ENCODE peak calls at places on chromosomes 7 and 10, in five cellular contexts. One of them, this sample, is unnamed.

GRCh38 chr7:127997226-127997922 is 33.9 kb downstream of the LRRC4 start:
- DNase-seq in stimulated activated naive B cell treated with anti-CD40 and anti-IgM and Interleukin-4, amounts not matched to agents 10 μg/mL and 1 μg/mL and 100 μg/mL, for 72 hours: no peak
- DNase-seq in fibroblast of pulmonary artery: peak
- DNase-seq in RWPE1: no peak
- DNase-seq in endothelial cell: no peak
- DNase-seq in this sample: no peak

GRCh38 chr10:6409982-6410694 is 169.9 kb downstream of the PRKCQ start:
- DNase-seq in fibroblast of pulmonary artery: peak
- DNase-seq in RWPE1: no peak
- DNase-seq in stimulated activated naive B cell treated with anti-CD40 and anti-IgM and Interleukin-4, amounts not matched to agents 10 μg/mL and 1 μg/mL and 100 μg/mL, for 72 hours: no peak
- DNase-seq in endothelial cell: peak
- DNase-seq in this sample: no peak

GRCh38 chr7:36455646-36456045 is 66.0 kb downstream of the ANLN start:
- DNase-seq in stimulated activated naive B cell treated with anti-CD40 and anti-IgM and Interleukin-4, amounts not matched to agents 10 μg/mL and 1 μg/mL and 100 μg/mL, for 72 hours: no peak
- DNase-seq in endothelial cell: no peak
- DNase-seq in fibroblast of pulmonary artery: no peak
- DNase-seq in RWPE1: no peak
- DNase-seq in this sample: no peak

GRCh38 chr7:114264029-114264428 is 150.6 kb upstream of the FOXP2 start:
- DNase-seq in RWPE1: peak
- DNase-seq in fibroblast of pulmonary artery: no peak
- DNase-seq in endothelial cell: no peak
- DNase-seq in stimulated activated naive B cell treated with anti-CD40 and anti-IgM and Interleukin-4, amounts not matched to agents 10 μg/mL and 1 μg/mL and 100 μg/mL, for 72 hours: no peak
- DNase-seq in this sample: no peak

GRCh38 chr7:14457567-14458453 is 444.7 kb downstream of the DGKB start:
- DNase-seq in endothelial cell: peak
- DNase-seq in RWPE1: peak
- DNase-seq in stimulated activated naive B cell treated with anti-CD40 and anti-IgM and Interleukin-4, amounts not matched to agents 10 μg/mL and 1 μg/mL and 100 μg/mL, for 72 hours: no peak
- DNase-seq in fibroblast of pulmonary artery: peak
- DNase-seq in this sample: peak

GRCh38 chr7:137086896-137087295 is 218.4 kb downstream of the CHRM2 start:
- DNase-seq in fibroblast of pulmonary artery: no peak
- DNase-seq in RWPE1: no peak
- DNase-seq in endothelial cell: no peak
- DNase-seq in stimulated activated naive B cell treated with anti-CD40 and anti-IgM and Interleukin-4, amounts not matched to agents 10 μg/mL and 1 μg/mL and 100 μg/mL, for 72 hours: no peak
- DNase-seq in this sample: no peak

GRCh38 chr10:17217661-17218306 is 10.3 kb upstream of the VIM start:
- DNase-seq in endothelial cell: no peak
- DNase-seq in stimulated activated naive B cell treated with anti-CD40 and anti-IgM and Interleukin-4, amounts not matched to agents 10 μg/mL and 1 μg/mL and 100 μg/mL, for 72 hours: no peak
- DNase-seq in fibroblast of pulmonary artery: peak
- DNase-seq in RWPE1: no peak
- DNase-seq in this sample: no peak

GRCh38 chr7:27123477-27124053 is 7.0 kb downstream of the HOXA4 start:
- DNase-seq in stimulated activated naive B cell treated with anti-CD40 and anti-IgM and Interleukin-4, amounts not matched to agents 10 μg/mL and 1 μg/mL and 100 μg/mL, for 72 hours: no peak
- DNase-seq in RWPE1: no peak
- DNase-seq in fibroblast of pulmonary artery: no peak
- DNase-seq in endothelial cell: no peak
- DNase-seq in this sample: no peak

GRCh38 chr7:87628780-87629569 is 777 bp downstream of the RUNDC3B start:
- DNase-seq in stimulated activated naive B cell treated with anti-CD40 and anti-IgM and Interleukin-4, amounts not matched to agents 10 μg/mL and 1 μg/mL and 100 μg/mL, for 72 hours: peak
- DNase-seq in fibroblast of pulmonary artery: peak
- DNase-seq in endothelial cell: peak
- DNase-seq in RWPE1: peak
- DNase-seq in this sample: peak

GRCh38 chr10:124530816-124531215 is 69.2 kb downstream of the LHPP start:
- DNase-seq in stimulated activated naive B cell treated with anti-CD40 and anti-IgM and Interleukin-4, amounts not matched to agents 10 μg/mL and 1 μg/mL and 100 μg/mL, for 72 hours: no peak
- DNase-seq in fibroblast of pulmonary artery: no peak
- DNase-seq in endothelial cell: no peak
- DNase-seq in RWPE1: no peak
- DNase-seq in this sample: no peak

GRCh38 chr10:89954787-89955566 is 253.6 kb downstream of the KIF20B start:
- DNase-seq in stimulated activated naive B cell treated with anti-CD40 and anti-IgM and Interleukin-4, amounts not matched to agents 10 μg/mL and 1 μg/mL and 100 μg/mL, for 72 hours: no peak
- DNase-seq in RWPE1: peak
- DNase-seq in endothelial cell: no peak
- DNase-seq in fibroblast of pulmonary artery: peak
- DNase-seq in this sample: no peak

GRCh38 chr10:127278001-127278400 is 81.6 kb upstream of the INSYN2A start:
- DNase-seq in fibroblast of pulmonary artery: peak
- DNase-seq in stimulated activated naive B cell treated with anti-CD40 and anti-IgM and Interleukin-4, amounts not matched to agents 10 μg/mL and 1 μg/mL and 100 μg/mL, for 72 hours: no peak
- DNase-seq in endothelial cell: no peak
- DNase-seq in RWPE1: no peak
- DNase-seq in this sample: no peak

GRCh38 chr7:79410345-79410744 is 43.1 kb downstream of the MAGI2 start:
- DNase-seq in stimulated activated naive B cell treated with anti-CD40 and anti-IgM and Interleukin-4, amounts not matched to agents 10 μg/mL and 1 μg/mL and 100 μg/mL, for 72 hours: no peak
- DNase-seq in endothelial cell: no peak
- DNase-seq in fibroblast of pulmonary artery: no peak
- DNase-seq in RWPE1: peak
- DNase-seq in this sample: no peak

GRCh38 chr7:3200504-3200903 is 100.5 kb upstream of the SDK1 start:
- DNase-seq in stimulated activated naive B cell treated with anti-CD40 and anti-IgM and Interleukin-4, amounts not matched to agents 10 μg/mL and 1 μg/mL and 100 μg/mL, for 72 hours: no peak
- DNase-seq in fibroblast of pulmonary artery: peak
- DNase-seq in endothelial cell: peak
- DNase-seq in RWPE1: peak
- DNase-seq in this sample: peak

This sample was measured in glutamatergic neuron.